ENCODE peak calls at places on chromosomes 13 and 19, in ten cellular contexts. H is cardiac muscle cell, Y is fibroblast of the aortic adventitia, O is brain microvascular endothelial cell, P is cardiac fibroblast, X is dorsolateral prefrontal cortex, M is psoas muscle, L is left ventricle myocardium inferior, W is tibial nerve, E is astrocyte of the spinal cord. B is an unnamed sample.

GRCh38 chr13:111925146-111925875 is 141.6 kb upstream of the SOX1 start:
- DNase-seq in O (no peak), H (no peak), X (no peak), W (no peak), M (no peak), L (no peak), P (no peak), E (no peak), Y (no peak), B (no peak)

GRCh38 chr19:41706741-41707501 is 1.5 kb upstream of the CEACAM5 start:
- DNase-seq in H (no peak), O (no peak), E (no peak), L (peak), M (peak), X (no peak), W (no peak), Y (no peak), P (peak), B (no peak)

GRCh38 chr19:17074628-17075034 is 621 bp downstream of the HAUS8 start:
- DNase-seq in H (no peak), W (no peak), O (no peak), L (no peak), X (no peak), M (no peak), Y (no peak), E (no peak), P (no peak), B (no peak)

GRCh38 chr19:14405758-14406644 is 13.1 kb downstream of the DDX39A start:
- DNase-seq in O (peak), W (peak), Y (peak), X (peak), M (peak), E (peak), H (peak), P (peak), L (peak), B (no peak)

GRCh38 chr13:75829874-75830273 is 193.7 kb downstream of the LMO7 start:
- DNase-seq in W (no peak), H (no peak), X (no peak), E (no peak), M (no peak), Y (peak), P (no peak), L (no peak), O (no peak), B (no peak)

GRCh38 chr13:27969073-27969865 is at the start of gene CDX2:
- DNase-seq in H (no peak), X (no peak), E (no peak), W (no peak), P (no peak), Y (no peak), M (no peak), L (no peak), O (no peak), B (no peak)

GRCh38 chr13:99746857-99747710 is 224.5 kb downstream of the ZIC5 start:
- DNase-seq in P (no peak), O (no peak), W (no peak), H (peak), E (no peak), M (no peak), X (no peak), Y (no peak), L (no peak), B (no peak)

GRCh38 chr19:41235480-41235879 is 16.5 kb downstream of the AXL start:
- DNase-seq in P (no peak), L (no peak), Y (no peak), M (no peak), X (no peak), E (no peak), W (no peak), H (no peak), O (no peak), B (no peak)

GRCh38 chr19:53365134-53365898 is at the start of gene ZNF525:
- DNase-seq in P (peak), M (peak), Y (peak), X (peak), O (peak), W (peak), E (peak), L (peak), H (peak), B (no peak)

GRCh38 chr19:32387701-32388392 is 17.7 kb upstream of the DPY19L3 start:
- DNase-seq in L (no peak), P (no peak), Y (peak), M (no peak), W (no peak), O (peak), H (no peak), X (no peak), E (peak), B (no peak)

GRCh38 chr19:50482271-50482855 is 5.7 kb upstream of the GARIN5A start:
- DNase-seq in Y (no peak), E (no peak), W (no peak), P (no peak), M (peak), O (no peak), L (no peak), X (no peak), H (no peak), B (no peak)

GRCh38 chr13:32537580-32538233 is 888 bp downstream of the N4BP2L2 start:
- DNase-seq in Y (peak), W (peak), M (peak), X (no peak), H (no peak), P (no peak), L (peak), E (peak), O (no peak), B (no peak)

GRCh38 chr13:94947965-94948371 is 235.6 kb upstream of the SOX21 start:
- DNase-seq in L (no peak), M (no peak), O (no peak), E (peak), Y (no peak), W (no peak), P (no peak), X (peak), H (no peak), B (no peak)

GRCh38 chr13:37446503-37446902 is 152.1 kb downstream of the POSTN start:
- DNase-seq in Y (peak), M (no peak), P (peak), L (no peak), O (peak), W (no peak), H (peak), E (peak), X (no peak), B (peak)

GRCh38 chr13:78785764-78786163 is 126.8 kb upstream of the OBI1 start:
- DNase-seq in L (no peak), Y (no peak), H (no peak), X (no peak), W (no peak), M (no peak), P (no peak), E (no peak), O (no peak), B (no peak)

GRCh38 chr19:18763674-18764590 is 27.2 kb downstream of the COMP start:
- DNase-seq in Y (peak), M (peak), H (no peak), P (peak), E (no peak), O (peak), L (no peak), W (no peak), X (no peak), B (no peak)

GRCh38 chr13:96033220-96034015 is 19.8 kb downstream of the UGGT2 start:
- DNase-seq in W (no peak), M (no peak), H (no peak), P (no peak), O (no peak), L (no peak), E (no peak), Y (no peak), X (no peak), B (no peak)

GRCh38 chr13:111789011-111789410 is 277.9 kb upstream of the SOX1 start:
- DNase-seq in P (no peak), X (no peak), W (no peak), L (no peak), O (no peak), E (no peak), M (no peak), Y (no peak), H (no peak), B (no peak)

GRCh38 chr13:114081761-114082681 is 50.4 kb downstream of the RASA3 start:
- DNase-seq in O (no peak), L (no peak), E (no peak), M (peak), W (no peak), P (no peak), Y (no peak), H (no peak), X (peak), B (no peak)

GRCh38 chr13:19781526-19781925 is 1.2 kb downstream of the PSPC1 start:
- DNase-seq in E (no peak), P (no peak), H (no peak), M (no peak), X (no peak), W (no peak), L (no peak), O (no peak), Y (peak), B (no peak)

GRCh38 chr13:51645154-51645650 is 60.9 kb downstream of the WDFY2 start:
- DNase-seq in X (no peak), P (peak), M (no peak), L (no peak), O (peak), E (peak), W (no peak), Y (peak), H (no peak), B (peak)

GRCh38 chr19:962683-963385 is 21.3 kb upstream of the WDR18 start:
- DNase-seq in Y (no peak), M (no peak), O (no peak), X (no peak), P (no peak), H (no peak), E (no peak), W (no peak), L (no peak), B (no peak)

GRCh38 chr13:76725211-76725610 is 161.0 kb downstream of the KCTD12 start:
- DNase-seq in X (no peak), E (peak), M (no peak), W (no peak), P (peak), O (peak), L (no peak), Y (peak), H (no peak), B (no peak)

GRCh38 chr13:35675651-35676050 is 199.2 kb upstream of the MAB21L1 start:
- DNase-seq in H (no peak), X (no peak), E (no peak), P (no peak), Y (no peak), L (no peak), O (no peak), W (no peak), M (no peak), B (no peak)

GRCh38 chr19:57317503-57317902 is 2.8 kb upstream of the ZNF543 start:
- DNase-seq in O (no peak), L (no peak), E (no peak), W (no peak), X (no peak), P (peak), Y (no peak), M (peak), H (no peak), B (no peak)

GRCh38 chr13:101487046-101487830 is 34.8 kb downstream of the ITGBL1 start:
- DNase-seq in W (no peak), Y (no peak), E (no peak), H (no peak), P (no peak), M (no peak), L (no peak), O (no peak), X (no peak), B (no peak)

GRCh38 chr19:3580156-3580955 is 4.9 kb upstream of the GIPC3 start:
- DNase-seq in X (no peak), E (peak), L (no peak), H (no peak), O (peak), M (no peak), P (peak), W (no peak), Y (peak), B (peak)

GRCh38 chr19:8209111-8209964 is at the start of gene CERS4:
- DNase-seq in O (peak), L (peak), H (peak), X (peak), Y (peak), E (peak), P (peak), M (peak), W (peak), B (no peak)

GRCh38 chr13:111491021-111491420 is 170.6 kb downstream of the TEX29 start:
- DNase-seq in O (no peak), L (no peak), Y (no peak), X (no peak), W (no peak), M (no peak), H (no peak), E (no peak), P (no peak), B (no peak)

GRCh38 chr13:51066091-51066831 is 44.8 kb downstream of the C13orf42 start:
- DNase-seq in O (peak), M (no peak), L (no peak), Y (no peak), E (peak), W (peak), X (no peak), H (no peak), P (no peak), B (no peak)

GRCh38 chr19:44111910-44112463 is 1.2 kb upstream of the ZNF225 start:
- DNase-seq in X (no peak), L (no peak), E (peak), P (peak), O (peak), W (no peak), H (peak), Y (peak), M (no peak), B (peak)

GRCh38 chr19:45222724-45223123 is 22.5 kb downstream of the EXOC3L2 start:
- DNase-seq in E (no peak), M (no peak), W (no peak), P (no peak), Y (no peak), O (no peak), H (no peak), L (no peak), X (no peak), B (no peak)

GRCh38 chr13:66560991-66561390 is 669.1 kb downstream of the PCDH9 start:
- DNase-seq in M (no peak), L (no peak), X (no peak), O (no peak), E (no peak), P (no peak), W (no peak), H (no peak), Y (no peak), B (no peak)

GRCh38 chr13:66563076-66563475 is 667.1 kb downstream of the PCDH9 start:
- DNase-seq in P (no peak), O (no peak), H (no peak), L (no peak), M (no peak), Y (no peak), X (no peak), E (peak), W (no peak), B (no peak)

GRCh38 chr13:66562054-66562453 is 668.1 kb downstream of the PCDH9 start:
- DNase-seq in M (no peak), W (no peak), L (no peak), X (no peak), E (no peak), O (no peak), P (no peak), H (no peak), Y (no peak), B (no peak)

GRCh38 chr13:66567899-66568612 is 662.1 kb downstream of the PCDH9 start:
- DNase-seq in X (no peak), M (no peak), E (no peak), P (no peak), O (no peak), W (no peak), H (no peak), L (no peak), Y (no peak), B (no peak)

GRCh38 chr13:66565261-66565660 is 664.9 kb downstream of the PCDH9 start:
- DNase-seq in O (no peak), Y (no peak), L (no peak), E (no peak), M (no peak), P (no peak), W (no peak), X (no peak), H (no peak), B (no peak)
- H3K4me3 ChIP-seq in O (no peak), Y (no peak), L (no peak), E (no peak), M (no peak), P (no peak), W (no peak), X (no peak), H (no peak), B (no peak)

DNA sequence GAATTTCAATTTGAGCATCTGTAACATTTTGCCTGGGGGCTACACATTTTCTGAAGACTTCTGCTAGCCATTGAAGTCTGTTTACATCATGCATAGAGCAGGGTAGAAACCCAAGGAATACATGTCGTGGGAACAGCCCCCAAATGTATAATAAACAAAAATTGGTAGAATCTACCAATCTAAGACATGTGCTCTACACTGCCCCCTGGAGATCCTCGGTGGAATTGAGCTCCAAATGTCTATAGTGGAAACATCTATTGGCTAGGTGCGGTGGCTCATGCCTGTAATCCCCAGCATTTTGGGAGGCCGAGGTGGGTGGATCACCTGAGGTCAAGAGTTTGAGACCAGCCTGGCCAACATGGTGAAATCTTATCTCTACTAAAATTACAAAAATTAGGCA is 57.3 kb downstream of the MBD3L2B start:
- DNase-seq in Y (no peak), L (no peak), X (no peak), O (no peak), E (no peak), P (no peak), H (no peak), W (no peak), M (no peak), B (no peak)
- TF ChIP-seq CTCF in Y (peak), L (peak), X (peak), O (peak), E (peak), P (peak), H (peak), W (peak), M (no peak), B (no peak)

DNA sequence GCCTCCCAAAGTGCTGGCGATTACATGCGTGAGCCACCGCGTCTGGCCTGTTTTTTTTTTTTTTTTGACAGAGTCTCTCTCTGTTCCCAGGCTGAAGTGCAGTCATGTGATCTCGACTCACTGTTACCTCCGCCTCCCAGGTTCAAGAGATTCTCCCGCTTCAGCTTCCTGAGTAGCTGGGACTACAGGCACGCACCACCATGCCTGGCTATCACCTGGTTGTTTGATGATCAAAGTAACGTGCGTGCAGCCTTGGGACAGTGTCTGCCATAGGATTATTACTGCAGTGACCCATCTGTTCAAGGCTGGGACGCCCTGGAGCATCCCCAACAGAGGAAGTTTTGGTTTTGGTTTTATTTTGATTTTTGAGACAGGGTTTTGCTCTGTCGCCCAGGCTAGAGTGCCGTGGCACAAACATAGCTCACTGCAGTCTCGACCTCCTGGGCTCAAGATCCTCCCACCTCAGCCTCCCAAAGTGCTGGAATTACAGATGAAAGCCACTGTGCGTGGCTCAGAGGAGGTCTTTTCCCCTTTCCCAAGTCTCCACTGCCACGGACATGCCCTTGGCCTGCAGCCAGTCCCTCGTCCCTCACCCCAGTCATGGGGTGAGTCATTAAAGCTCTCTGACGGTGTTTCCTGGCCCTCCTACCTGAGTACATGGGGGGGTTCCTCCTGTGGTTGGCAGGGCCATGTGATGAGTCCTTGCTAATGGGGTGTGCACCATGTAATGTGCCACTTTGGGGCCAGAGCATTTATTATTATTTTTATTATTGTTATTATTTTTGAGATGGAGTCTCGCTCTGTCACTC is 65.6 kb downstream of the IER2 start:
- DNase-seq in W (no peak), Y (no peak), X (no peak), O (no peak), E (peak), L (no peak), H (no peak), M (no peak), P (no peak), B (no peak)
- H3K4me3 ChIP-seq in W (no peak), Y (no peak), X (no peak), O (no peak), E (no peak), L (no peak), H (no peak), M (no peak), P (no peak), B (no peak)

DNA sequence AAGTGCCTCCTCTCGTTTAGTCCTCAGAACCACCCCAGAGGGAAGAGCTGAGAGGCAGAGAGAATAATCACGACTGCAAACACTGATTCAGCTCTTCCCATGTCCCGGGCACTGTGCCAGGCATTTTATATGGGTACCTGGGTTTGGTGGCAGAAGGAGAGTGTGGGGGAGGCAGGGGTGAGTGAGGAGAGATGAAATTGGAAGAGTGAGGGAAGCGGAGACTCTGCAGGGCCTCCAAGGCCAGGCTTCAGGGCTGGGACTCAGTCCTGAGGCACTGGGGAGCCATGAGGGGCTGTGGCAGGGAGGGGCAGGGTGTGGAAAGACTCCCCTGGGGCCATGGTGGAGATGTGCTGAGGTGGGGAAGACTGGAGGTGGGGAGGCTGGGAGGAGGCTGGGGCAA is 8.7 kb downstream of the SYNGR4 start:
- DNase-seq in L (no peak), M (no peak), E (no peak), Y (no peak), W (no peak), P (no peak), X (peak), H (no peak), O (no peak), B (no peak)
- TF ChIP-seq CTCF in L (no peak), M (no peak), E (no peak), Y (no peak), W (no peak), P (no peak), X (no peak), H (no peak), O (no peak), B (no peak)

GRCh38 chr19:48250290-48251025 is 5.3 kb downstream of the CARD8 start:
- DNase-seq in O (no peak), L (no peak), E (no peak), W (no peak), P (no peak), Y (no peak), H (no peak), X (no peak), M (no peak), B (no peak)

GRCh38 chr19:48247212-48247611 is 8.5 kb downstream of the CARD8 start:
- DNase-seq in Y (no peak), O (no peak), X (no peak), L (no peak), W (no peak), P (no peak), M (no peak), H (no peak), E (no peak), B (no peak)

GRCh38 chr19:48246101-48246500 is 9.6 kb downstream of the CARD8 start:
- DNase-seq in M (no peak), O (no peak), E (no peak), X (no peak), Y (no peak), L (no peak), P (no peak), H (no peak), W (no peak), B (no peak)

GRCh38 chr19:48249502-48250014 is 6.2 kb downstream of the CARD8 start:
- DNase-seq in X (no peak), L (peak), M (peak), O (no peak), P (peak), Y (no peak), W (peak), E (peak), H (no peak), B (no peak)

GRCh38 chr19:48248081-48248833 is 7.5 kb downstream of the CARD8 start:
- DNase-seq in X (no peak), Y (no peak), O (no peak), H (no peak), L (no peak), W (no peak), E (no peak), M (no peak), P (no peak), B (no peak)
- H3K4me3 ChIP-seq in X (no peak), Y (no peak), O (no peak), H (no peak), L (peak), W (no peak), E (no peak), M (peak), P (no peak), B (no peak)

B was measured in AG09309.